ENCODE peak calls at places on chromosomes 12 and 14, in seven cellular contexts. C is HepG2, U is SK-N-SH, G is K562, A is H1, V is HCT116, Z is GM12878. Q is an unnamed sample.

GRCh38 chr12:66062280-66062605 is 68.3 kb downstream of the LLPH start:
- DNase-seq in C (no peak), U (no peak), G (no peak), A (no peak), V (no peak), Z (no peak), Q (no peak)

GRCh38 chr14:45810152-45810872 is 557.3 kb upstream of the MIS18BP1 start:
- DNase-seq in C (no peak), U (no peak), G (no peak), A (no peak), V (no peak), Z (peak), Q (no peak)

GRCh38 chr12:109773384-109774011 is 59.7 kb downstream of the TRPV4 start:
- DNase-seq in C (no peak), U (no peak), G (no peak), A (no peak), V (no peak), Z (no peak), Q (no peak)

GRCh38 chr12:45010051-45010450 is 40.8 kb downstream of the DBX2 start:
- DNase-seq in C (no peak), U (no peak), G (no peak), A (no peak), V (no peak), Z (no peak), Q (no peak)

GRCh38 chr12:66169221-66170170 is at the start of gene TMBIM4:
- DNase-seq in C (peak), U (peak), G (peak), A (peak), V (peak), Z (peak), Q (peak)

GRCh38 chr14:24481622-24482324 is 26.3 kb downstream of the CMA1 start:
- DNase-seq in C (peak), U (peak), G (peak), A (peak), V (peak), Z (peak), Q (peak)

GRCh38 chr12:85363382-85364190 is 83.6 kb downstream of the ALX1 start:
- DNase-seq in C (no peak), U (no peak), G (no peak), A (no peak), V (no peak), Z (no peak), Q (no peak)

GRCh38 chr14:36661506-36662257 is at the start of gene PAX9:
- DNase-seq in C (peak), U (peak), G (peak), A (peak), V (peak), Z (peak), Q (peak)

GRCh38 chr12:7994731-7995205 is 37.7 kb upstream of the FOXJ2 start:
- DNase-seq in C (no peak), U (no peak), G (peak), A (no peak), V (no peak), Z (no peak), Q (no peak)

GRCh38 chr12:5230861-5231260 is 187.2 kb downstream of the KCNA5 start:
- DNase-seq in C (no peak), U (no peak), G (no peak), A (no peak), V (no peak), Z (no peak), Q (no peak)

GRCh38 chr14:102323102-102323501 is 3.6 kb downstream of the ZNF839 start:
- DNase-seq in C (peak), U (peak), G (no peak), A (no peak), V (peak), Z (no peak), Q (no peak)

GRCh38 chr12:113222730-113223531 is 1.7 kb downstream of the TPCN1 start:
- DNase-seq in C (peak), U (no peak), G (no peak), A (no peak), V (no peak), Z (no peak), Q (no peak)

GRCh38 chr14:104211741-104212140 is 73.4 kb downstream of the KIF26A start:
- DNase-seq in C (no peak), U (no peak), G (no peak), A (no peak), V (no peak), Z (no peak), Q (no peak)

GRCh38 chr12:95179011-95179410 is 38.3 kb downstream of the FGD6 start:
- DNase-seq in C (no peak), U (no peak), G (no peak), A (no peak), V (no peak), Z (no peak), Q (no peak)

GRCh38 chr14:73723799-73724621 is 9.8 kb upstream of the PNMA1 start:
- DNase-seq in C (no peak), U (peak), G (no peak), A (no peak), V (no peak), Z (no peak), Q (no peak)

GRCh38 chr12:14934511-14934910 is 3.8 kb downstream of the ERP27 start:
- DNase-seq in C (no peak), U (no peak), G (no peak), A (no peak), V (no peak), Z (no peak), Q (no peak)

GRCh38 chr12:95805864-95806669 is 15.5 kb upstream of the NTN4 start:
- DNase-seq in C (no peak), U (no peak), G (no peak), A (no peak), V (peak), Z (no peak), Q (no peak)

GRCh38 chr12:102973583-102973982 is 16.1 kb downstream of the ASCL1 start:
- DNase-seq in C (no peak), U (no peak), G (no peak), A (no peak), V (no peak), Z (no peak), Q (no peak)

GRCh38 chr12:68945255-68945654 is 12.3 kb upstream of the CPM start:
- DNase-seq in C (no peak), U (no peak), G (no peak), A (no peak), V (no peak), Z (no peak), Q (no peak)

GRCh38 chr12:108468149-108468968 is 46.7 kb upstream of the FICD start:
- DNase-seq in C (peak), U (no peak), G (peak), A (no peak), V (no peak), Z (no peak), Q (peak)

GRCh38 chr14:32934891-32935633 is 3.6 kb upstream of the NPAS3 start:
- DNase-seq in C (no peak), U (no peak), G (no peak), A (no peak), V (no peak), Z (no peak), Q (no peak)

GRCh38 chr12:32331133-32331532 is 68.2 kb upstream of the FGD4 start:
- DNase-seq in C (peak), U (no peak), G (no peak), A (no peak), V (no peak), Z (no peak), Q (peak)

GRCh38 chr12:118827047-118827446 is 154.3 kb upstream of the SRRM4 start:
- DNase-seq in C (no peak), U (no peak), G (no peak), A (no peak), V (no peak), Z (no peak), Q (no peak)
- TF ChIP-seq YY1 in C (no peak), U (no peak), G (no peak), A (no peak), V (no peak), Z (no peak), Q (no peak)

DNA sequence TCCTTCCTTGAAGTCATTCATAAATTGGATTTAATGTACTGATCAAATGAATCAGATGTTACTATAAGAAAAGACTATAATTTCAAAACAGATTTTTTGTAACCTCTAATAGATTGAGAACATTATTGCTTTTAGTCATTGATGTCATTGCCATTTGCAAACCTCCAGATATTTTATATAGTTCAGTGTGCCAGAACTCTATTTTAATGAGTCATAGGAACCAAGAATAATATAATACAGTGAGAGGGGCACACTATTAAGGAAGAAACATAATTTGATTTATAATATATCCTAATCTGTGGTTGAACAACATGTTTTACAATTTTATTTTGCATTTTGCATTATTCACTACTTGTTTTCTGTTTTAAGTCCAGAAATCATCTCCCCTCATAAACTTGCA is 78.0 kb downstream of the LRRC9 start:
- DNase-seq in C (no peak), U (no peak), G (no peak), A (no peak), V (no peak), Z (no peak), Q (no peak)
- H3K9ac ChIP-seq in C (no peak), U (no peak), G (no peak), A (no peak), V (no peak), Z (no peak), Q (no peak)

DNA sequence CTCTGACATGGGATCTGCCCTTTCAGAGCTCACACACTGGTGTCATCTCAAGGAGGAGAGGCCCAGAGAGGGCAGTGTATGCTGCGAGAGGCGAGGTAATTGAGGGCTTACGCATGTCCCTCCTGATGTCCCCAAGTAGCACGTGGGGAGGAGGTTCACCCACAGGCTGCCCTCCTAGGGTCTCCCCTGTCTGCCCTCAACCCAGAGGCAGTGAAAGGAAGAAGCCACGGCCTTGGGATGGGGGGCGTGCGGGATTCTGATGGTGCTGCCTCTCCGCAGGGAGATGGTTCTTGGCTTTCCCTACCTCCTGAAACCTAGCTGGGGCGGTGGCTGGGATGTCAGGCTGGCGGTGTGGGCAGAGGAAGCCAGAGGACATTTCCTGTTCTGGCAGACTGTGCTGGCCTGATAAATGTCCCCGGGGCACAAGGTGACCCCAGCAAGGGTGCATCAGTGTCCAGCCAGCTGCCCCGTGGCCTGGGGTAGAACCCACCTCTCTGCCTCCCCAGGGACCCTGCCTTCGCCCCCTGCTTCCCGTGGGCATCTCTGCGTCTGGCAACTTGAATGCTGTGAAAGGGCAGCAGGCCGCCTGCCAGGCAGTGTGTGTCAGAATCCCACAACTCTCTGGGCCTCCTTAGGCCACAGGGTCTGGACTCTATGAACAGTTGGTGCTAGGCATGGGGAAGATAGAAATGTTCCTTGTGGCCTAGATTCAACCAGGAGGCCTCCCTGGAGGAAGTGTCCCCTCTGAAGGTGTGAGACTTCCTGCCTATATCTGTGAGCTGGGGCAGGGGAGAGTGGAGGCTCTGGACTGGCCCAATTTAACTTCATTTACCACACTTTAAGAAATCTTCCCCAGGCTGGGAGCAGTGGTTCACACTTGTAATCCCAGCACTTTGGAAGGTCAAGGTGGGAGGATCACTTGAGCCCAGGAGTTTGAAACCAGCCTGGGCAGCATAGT is 4.8 kb downstream of the SH2B3 start:
- DNase-seq in C (no peak), U (peak), G (no peak), A (no peak), V (no peak), Z (no peak), Q (no peak)
- H3K4me3 ChIP-seq in C (no peak), U (peak), G (peak), A (no peak), V (no peak), Z (peak), Q (no peak)

GRCh38 chr12:52052471-52053186 is 1.4 kb downstream of the NR4A1 start:
- DNase-seq in C (no peak), U (no peak), G (peak), A (no peak), V (no peak), Z (no peak), Q (no peak)
- TF ChIP-seq YY1 in C (no peak), U (no peak), G (no peak), A (no peak), V (no peak), Z (no peak), Q (no peak)

Q was measured in NT2/D1.